ENCODE peak calls at places on chromosomes 16 and 17, in five cellular contexts. One of them, this sample, is unnamed.

GRCh38 chr16:58474296-58474695 is 25.6 kb upstream of the NDRG4 start:
- DNase-seq in HFF-Myc: no peak
- DNase-seq in mucosa of descending colon: no peak
- DNase-seq in GM12865: no peak
- DNase-seq in fibroblast of lung: no peak
- DNase-seq in this sample: no peak

GRCh38 chr17:8064590-8065019 is 22.9 kb downstream of the ALOX12B start:
- DNase-seq in mucosa of descending colon: no peak
- DNase-seq in fibroblast of lung: no peak
- DNase-seq in GM12865: no peak
- DNase-seq in HFF-Myc: no peak
- DNase-seq in this sample: no peak

GRCh38 chr17:32697728-32698625 is 178.9 kb downstream of the MYO1D start:
- DNase-seq in GM12865: no peak
- DNase-seq in fibroblast of lung: no peak
- DNase-seq in HFF-Myc: no peak
- DNase-seq in mucosa of descending colon: no peak
- DNase-seq in this sample: no peak

GRCh38 chr17:10384175-10384574 is 11.4 kb upstream of the MYH13 start:
- DNase-seq in HFF-Myc: no peak
- DNase-seq in GM12865: no peak
- DNase-seq in mucosa of descending colon: no peak
- DNase-seq in fibroblast of lung: peak; percentile 6
- DNase-seq in this sample: no peak

GRCh38 chr17:82003411-82004381 is 19.0 kb downstream of the CENPX start:
- DNase-seq in GM12865: no peak
- DNase-seq in fibroblast of lung: peak; percentile 89
- DNase-seq in mucosa of descending colon: no peak
- DNase-seq in HFF-Myc: peak; percentile 81
- DNase-seq in this sample: peak; percentile 87

GRCh38 chr17:41811549-41812175 is at the start of gene P3H4:
- DNase-seq in GM12865: peak; percentile 72
- DNase-seq in HFF-Myc: no peak
- DNase-seq in mucosa of descending colon: peak; percentile 87
- DNase-seq in fibroblast of lung: peak; percentile 81
- DNase-seq in this sample: no peak

GRCh38 chr16:11004351-11004750 is 60.0 kb downstream of the CLEC16A start:
- DNase-seq in HFF-Myc: no peak
- DNase-seq in mucosa of descending colon: no peak
- DNase-seq in fibroblast of lung: no peak
- DNase-seq in GM12865: no peak
- DNase-seq in this sample: no peak

GRCh38 chr17:57911834-57912673 is 43.2 kb downstream of the CUEDC1 start:
- DNase-seq in GM12865: no peak
- DNase-seq in HFF-Myc: peak; percentile 77
- DNase-seq in fibroblast of lung: peak; percentile 58
- DNase-seq in mucosa of descending colon: peak; percentile 94
- DNase-seq in this sample: no peak

GRCh38 chr16:10126686-10127085 is 55.5 kb downstream of the GRIN2A start:
- DNase-seq in mucosa of descending colon: no peak
- DNase-seq in GM12865: no peak
- DNase-seq in fibroblast of lung: no peak
- DNase-seq in HFF-Myc: no peak
- DNase-seq in this sample: peak; percentile 37

GRCh38 chr17:62804822-62805221 is 3.3 kb downstream of the MARCHF10 start:
- DNase-seq in HFF-Myc: no peak
- DNase-seq in GM12865: no peak
- DNase-seq in fibroblast of lung: peak; percentile 62
- DNase-seq in mucosa of descending colon: no peak
- DNase-seq in this sample: no peak

GRCh38 chr17:78357177-78357586 is 2.7 kb downstream of the SOCS3 start:
- DNase-seq in mucosa of descending colon: peak; percentile 75
- DNase-seq in GM12865: no peak
- DNase-seq in HFF-Myc: no peak
- DNase-seq in fibroblast of lung: peak; percentile 85
- DNase-seq in this sample: no peak

GRCh38 chr17:71287246-71287828 is 833.5 kb upstream of the SOX9 start:
- DNase-seq in HFF-Myc: no peak
- DNase-seq in fibroblast of lung: no peak
- DNase-seq in GM12865: no peak
- DNase-seq in mucosa of descending colon: no peak
- DNase-seq in this sample: no peak

GRCh38 chr17:9079461-9080103 is 58.3 kb downstream of the NTN1 start:
- DNase-seq in mucosa of descending colon: no peak
- DNase-seq in fibroblast of lung: no peak
- DNase-seq in GM12865: no peak
- DNase-seq in HFF-Myc: no peak
- DNase-seq in this sample: no peak

GRCh38 chr17:6079155-6079554 is 9.0 kb downstream of the WSCD1 start:
- DNase-seq in mucosa of descending colon: no peak
- DNase-seq in fibroblast of lung: no peak
- DNase-seq in GM12865: no peak
- DNase-seq in HFF-Myc: no peak
- DNase-seq in this sample: no peak

GRCh38 chr17:51643702-51644490 is 383.6 kb downstream of the UTP18 start:
- DNase-seq in HFF-Myc: no peak
- DNase-seq in mucosa of descending colon: no peak
- DNase-seq in fibroblast of lung: no peak
- DNase-seq in GM12865: no peak
- DNase-seq in this sample: no peak

GRCh38 chr17:63989622-63990345 is 8.4 kb upstream of the PRR29 start:
- DNase-seq in HFF-Myc: no peak
- DNase-seq in mucosa of descending colon: peak; percentile 29
- DNase-seq in fibroblast of lung: no peak
- DNase-seq in GM12865: no peak
- DNase-seq in this sample: no peak

GRCh38 chr17:63993368-63993990 is 4.7 kb upstream of the PRR29 start:
- DNase-seq in GM12865: peak; percentile 23
- DNase-seq in HFF-Myc: no peak
- DNase-seq in fibroblast of lung: no peak
- DNase-seq in mucosa of descending colon: no peak
- DNase-seq in this sample: no peak

GRCh38 chr17:63988741-63989621 is 9.2 kb upstream of the PRR29 start:
- DNase-seq in GM12865: no peak
- DNase-seq in mucosa of descending colon: peak; percentile 39
- DNase-seq in HFF-Myc: no peak
- DNase-seq in fibroblast of lung: no peak
- DNase-seq in this sample: no peak

GRCh38 chr17:63987616-63988478 is 10.3 kb upstream of the PRR29 start:
- DNase-seq in GM12865: no peak
- DNase-seq in fibroblast of lung: no peak
- DNase-seq in mucosa of descending colon: peak; percentile 14
- DNase-seq in HFF-Myc: no peak
- DNase-seq in this sample: no peak

GRCh38 chr17:63991611-63992010 is 6.5 kb upstream of the PRR29 start:
- DNase-seq in GM12865: no peak
- DNase-seq in fibroblast of lung: no peak
- DNase-seq in HFF-Myc: no peak
- DNase-seq in mucosa of descending colon: no peak
- DNase-seq in this sample: no peak
- H3K4me3 ChIP-seq in GM12865: no peak overlapping the region
- H3K4me3 ChIP-seq in fibroblast of lung: no peak overlapping the region
- H3K4me3 ChIP-seq in HFF-Myc: no peak overlapping the region
- H3K4me3 ChIP-seq in mucosa of descending colon: no peak overlapping the region
- H3K4me3 ChIP-seq in this sample: no peak overlapping the region

GRCh38 chr17:37410357-37410756 is 3.7 kb downstream of the TADA2A start:
- DNase-seq in fibroblast of lung: no peak
- DNase-seq in mucosa of descending colon: no peak
- DNase-seq in GM12865: no peak
- DNase-seq in HFF-Myc: no peak
- DNase-seq in this sample: no peak

GRCh38 chr17:37417852-37418251 is 11.2 kb downstream of the TADA2A start:
- DNase-seq in mucosa of descending colon: no peak
- DNase-seq in HFF-Myc: no peak
- DNase-seq in GM12865: no peak
- DNase-seq in fibroblast of lung: peak; percentile 13
- DNase-seq in this sample: no peak

GRCh38 chr17:37413875-37414519 is 7.3 kb downstream of the TADA2A start:
- DNase-seq in fibroblast of lung: peak; percentile 21
- DNase-seq in mucosa of descending colon: no peak
- DNase-seq in HFF-Myc: no peak
- DNase-seq in GM12865: no peak
- DNase-seq in this sample: no peak
- TF ChIP-seq CTCF in fibroblast of lung: peak; percentile 26
- TF ChIP-seq CTCF in mucosa of descending colon: no peak
- TF ChIP-seq CTCF in HFF-Myc: peak; percentile 16
- TF ChIP-seq CTCF in GM12865: no peak
- TF ChIP-seq CTCF in this sample: peak; percentile 41

DNA sequence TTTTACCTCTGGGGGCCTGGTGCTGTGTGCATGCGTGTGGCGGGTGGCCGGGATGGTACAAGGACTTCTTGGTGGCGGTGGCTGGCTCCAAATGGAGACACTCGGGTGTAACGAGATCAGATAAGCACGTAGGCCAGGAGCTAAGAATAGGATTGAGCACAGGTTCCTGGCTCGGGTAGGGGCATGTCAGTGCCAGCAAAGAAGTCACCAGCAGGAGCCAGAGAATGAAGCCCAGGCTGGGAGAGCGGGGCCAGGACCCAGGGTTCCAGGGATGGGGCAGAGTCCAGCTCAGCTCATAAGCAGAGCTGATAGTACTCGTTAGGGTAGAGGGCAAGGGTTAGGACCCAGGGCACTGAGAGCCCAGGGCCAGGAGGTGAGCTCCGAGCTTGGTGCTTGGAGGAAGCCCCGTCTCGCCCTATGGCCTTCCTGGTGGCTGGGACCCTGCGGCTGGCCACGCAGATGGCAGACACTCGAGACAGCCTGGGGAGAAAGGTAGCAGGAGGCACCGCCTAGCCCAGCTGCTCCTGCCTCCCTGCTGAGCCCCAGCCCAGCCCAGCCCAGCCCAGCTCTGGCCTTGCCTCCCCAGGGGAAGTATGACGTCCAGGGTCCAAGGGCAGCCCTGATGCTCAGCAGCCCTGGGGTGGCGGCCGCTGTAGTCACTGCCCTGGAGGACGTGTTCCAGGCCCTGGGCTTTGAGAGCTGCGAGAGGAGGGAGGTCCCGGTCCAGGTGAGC is 8.9 kb downstream of the ZNF213 start:
- DNase-seq in fibroblast of lung: no peak
- DNase-seq in GM12865: no peak
- DNase-seq in mucosa of descending colon: peak; percentile 76
- DNase-seq in HFF-Myc: no peak
- DNase-seq in this sample: no peak
- H3K4me3 ChIP-seq in fibroblast of lung: no peak overlapping the region
- H3K4me3 ChIP-seq in GM12865: no peak overlapping the region
- H3K4me3 ChIP-seq in mucosa of descending colon: no peak overlapping the region
- H3K4me3 ChIP-seq in HFF-Myc: no peak overlapping the region
- H3K4me3 ChIP-seq in this sample: no peak overlapping the region

DNA sequence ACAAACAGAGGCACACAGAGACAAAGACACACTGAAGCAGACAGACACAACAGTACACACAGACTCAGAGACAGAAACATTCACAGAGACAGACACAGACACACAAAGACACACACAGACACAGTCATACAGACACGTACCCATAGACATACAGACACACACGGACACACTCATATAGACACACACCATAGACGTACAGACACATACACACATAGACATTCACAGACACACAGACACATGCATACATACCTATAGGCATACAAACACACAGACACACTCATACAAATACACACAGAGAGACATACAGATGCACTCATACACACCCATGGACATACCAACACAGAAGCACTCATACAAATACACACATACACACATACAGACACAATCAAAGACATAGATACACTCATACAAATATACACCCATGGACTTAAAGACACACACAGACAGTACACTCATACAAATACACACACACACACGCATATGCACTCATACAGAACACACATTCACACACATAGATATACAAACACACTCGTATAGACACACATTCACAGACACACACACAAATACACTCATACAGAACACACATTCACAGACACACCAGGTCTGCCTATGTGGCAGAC is 19.9 kb upstream of the MRTFB start:
- DNase-seq in HFF-Myc: no peak
- DNase-seq in fibroblast of lung: no peak
- DNase-seq in GM12865: no peak
- DNase-seq in mucosa of descending colon: no peak
- DNase-seq in this sample: no peak
- TF ChIP-seq CTCF in HFF-Myc: no peak
- TF ChIP-seq CTCF in fibroblast of lung: no peak
- TF ChIP-seq CTCF in GM12865: no peak
- TF ChIP-seq CTCF in mucosa of descending colon: no peak
- TF ChIP-seq CTCF in this sample: no peak

This sample was measured in BJ.